ENCODE peak calls at places on chromosomes 11 and 22, in nine cellular contexts. X, M, V, Y, W, O, F, H and G are unnamed samples.

GRCh38 chr11:36574486-36574885 is 6.7 kb downstream of the RAG1 start:
- DNase-seq in F (no peak), M (no peak), X (no peak), Y (no peak), O (no peak), V (no peak), H (no peak), W (no peak), G (no peak)

GRCh38 chr22:50546326-50547230 is 879 bp downstream of the KLHDC7B start:
- DNase-seq in M (no peak), X (no peak), V (peak; percentile 44), H (no peak), F (no peak), W (no peak), O (no peak), Y (peak; percentile 51), G (no peak)

GRCh38 chr11:59573216-59573615 is 42.4 kb downstream of the OSBP start:
- DNase-seq in M (no peak), O (no peak), H (no peak), F (no peak), V (no peak), Y (no peak), W (peak; percentile 85), X (no peak), G (no peak)

GRCh38 chr11:110777765-110778164 is 65.5 kb upstream of the ARHGAP20 start:
- DNase-seq in O (peak; percentile 49), M (no peak), Y (peak; percentile 56), V (no peak), H (no peak), X (no peak), W (peak; percentile 73), F (no peak), G (no peak)

GRCh38 chr11:121890377-121890776 is 225.6 kb downstream of the BLID start:
- DNase-seq in Y (peak; percentile 47), M (no peak), W (peak; percentile 78), H (no peak), O (peak; percentile 27), V (no peak), X (no peak), F (no peak), G (no peak)

GRCh38 chr11:8649361-8649760 is 33.1 kb downstream of the TRIM66 start:
- DNase-seq in X (no peak), H (no peak), F (no peak), W (peak; percentile 87), Y (no peak), O (no peak), M (no peak), V (no peak), G (no peak)

GRCh38 chr22:37282385-37282677 is at the start of gene CYTH4:
- DNase-seq in Y (peak; percentile 91), W (no peak), M (peak; percentile 76), X (no peak), O (peak; percentile 70), F (no peak), V (no peak), H (peak; percentile 60), G (no peak)

GRCh38 chr22:28670153-28670552 is 9.5 kb downstream of the TTC28 start:
- DNase-seq in O (no peak), V (no peak), M (no peak), W (peak; percentile 59), H (no peak), X (no peak), Y (no peak), F (no peak), G (no peak)

DNA sequence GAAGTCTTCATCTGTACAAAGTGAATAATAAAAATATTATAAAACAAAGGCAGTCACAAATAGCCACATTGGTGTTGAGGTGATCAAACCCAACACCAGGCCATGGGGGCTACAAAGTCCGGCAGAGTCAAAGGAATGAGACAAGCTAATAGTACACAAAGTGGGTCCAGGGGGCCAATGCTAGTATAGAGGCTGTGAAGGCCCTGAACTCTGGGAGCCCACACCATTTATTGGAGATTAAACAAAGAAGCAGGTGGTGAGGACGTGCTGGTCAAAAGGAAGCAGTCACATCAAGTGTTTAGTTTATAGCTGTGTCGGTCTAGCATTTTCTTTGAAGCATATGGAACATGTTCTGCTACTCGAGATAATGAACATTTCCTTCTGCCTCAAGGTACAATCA is 58.6 kb upstream of the CCT8L2 start:
- DNase-seq in M (no peak), H (no peak), W (no peak), Y (no peak), F (no peak), X (no peak), O (no peak), V (no peak), G (no peak)
- H3K9me3 ChIP-seq in M (peaks cover 2% of the 10 kb centered on the region), H (no peaks in the 10 kb centered on the region), W (no peaks in the 10 kb centered on the region), Y (peaks cover 5% of the 10 kb centered on the region), F (no peaks in the 10 kb centered on the region), X (peaks cover under 1% of the 10 kb centered on the region), O (peaks cover 3% of the 10 kb centered on the region), V (no peaks in the 10 kb centered on the region), G (no peaks in the 10 kb centered on the region)

DNA sequence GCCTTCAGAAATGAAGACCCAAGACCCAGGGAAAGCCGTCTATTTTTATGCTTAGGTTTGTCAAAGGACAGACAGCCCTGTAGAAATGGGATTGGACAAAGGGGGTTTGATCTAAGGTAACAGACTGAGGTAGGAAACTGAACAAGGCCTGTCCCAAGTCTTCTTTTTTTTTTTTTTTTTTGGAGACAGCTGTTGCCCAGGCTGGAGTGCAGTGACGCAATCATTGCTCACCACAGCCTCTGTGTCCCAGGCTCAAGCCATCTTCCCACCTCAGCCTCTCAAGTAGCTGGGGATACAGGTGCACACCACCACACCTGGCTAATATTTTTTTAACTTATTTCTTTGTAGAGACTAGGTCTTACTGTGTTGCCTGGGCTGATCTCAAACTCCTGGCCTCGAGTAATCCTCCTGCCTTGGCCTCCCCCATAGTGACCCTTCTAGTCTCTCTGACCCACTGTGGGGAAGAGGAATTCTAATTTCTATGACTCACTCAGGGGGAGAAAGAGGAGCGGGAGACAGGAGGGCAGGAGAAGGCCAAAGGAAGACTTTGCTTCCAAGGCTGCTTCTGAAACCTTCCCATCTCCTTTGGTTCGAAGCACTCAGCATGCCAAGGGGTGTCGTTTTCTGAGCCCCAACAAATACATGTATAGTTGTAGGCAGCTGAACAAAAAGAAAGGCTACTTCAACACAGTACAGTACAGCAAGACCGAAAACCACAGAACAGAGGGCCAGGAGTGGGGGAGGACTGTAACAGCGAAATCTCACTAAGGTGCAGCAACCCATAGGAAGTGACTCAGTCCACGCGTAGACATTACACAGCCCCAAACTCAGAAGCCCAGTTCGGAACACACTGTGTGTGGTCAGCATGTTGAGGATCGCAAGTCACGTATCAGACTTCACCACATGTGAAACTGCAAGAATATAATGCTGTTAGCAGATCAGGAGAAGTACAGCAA is 872 bp downstream of the TMA7B start:
- DNase-seq in V (no peak), W (peak; percentile 89), F (no peak), H (no peak), Y (no peak), M (no peak), X (no peak), O (peak; percentile 40), G (no peak)
- H3K4me3 ChIP-seq in V (no peak overlapping the region), W (peak overlapping the region; percentile 37), F (no peak overlapping the region), H (no peak overlapping the region), Y (no peak overlapping the region), M (no peak overlapping the region), X (no peak overlapping the region), O (no peak overlapping the region), G (no peak overlapping the region)

GRCh38 chr22:48099671-48100070 is 1337.2 kb downstream of the TBC1D22A start:
- DNase-seq in V (no peak), X (no peak), M (no peak), Y (no peak), F (no peak), O (peak; percentile 23), W (no peak), H (no peak), G (no peak)

GRCh38 chr22:48101704-48102103 is 1339.3 kb downstream of the TBC1D22A start:
- DNase-seq in X (no peak), H (peak; percentile 5), F (no peak), M (no peak), V (no peak), Y (no peak), O (peak; percentile 15), W (no peak), G (no peak)

GRCh38 chr22:48099251-48099650 is 1336.8 kb downstream of the TBC1D22A start:
- DNase-seq in F (no peak), O (peak; percentile 20), X (no peak), Y (no peak), W (no peak), H (no peak), M (peak; percentile 72), V (no peak), G (no peak)

GRCh38 chr22:48102581-48102980 is 1340.1 kb downstream of the TBC1D22A start:
- DNase-seq in F (no peak), X (no peak), V (no peak), M (no peak), O (peak; percentile 17), H (no peak), W (no peak), Y (no peak), G (no peak)

DNA sequence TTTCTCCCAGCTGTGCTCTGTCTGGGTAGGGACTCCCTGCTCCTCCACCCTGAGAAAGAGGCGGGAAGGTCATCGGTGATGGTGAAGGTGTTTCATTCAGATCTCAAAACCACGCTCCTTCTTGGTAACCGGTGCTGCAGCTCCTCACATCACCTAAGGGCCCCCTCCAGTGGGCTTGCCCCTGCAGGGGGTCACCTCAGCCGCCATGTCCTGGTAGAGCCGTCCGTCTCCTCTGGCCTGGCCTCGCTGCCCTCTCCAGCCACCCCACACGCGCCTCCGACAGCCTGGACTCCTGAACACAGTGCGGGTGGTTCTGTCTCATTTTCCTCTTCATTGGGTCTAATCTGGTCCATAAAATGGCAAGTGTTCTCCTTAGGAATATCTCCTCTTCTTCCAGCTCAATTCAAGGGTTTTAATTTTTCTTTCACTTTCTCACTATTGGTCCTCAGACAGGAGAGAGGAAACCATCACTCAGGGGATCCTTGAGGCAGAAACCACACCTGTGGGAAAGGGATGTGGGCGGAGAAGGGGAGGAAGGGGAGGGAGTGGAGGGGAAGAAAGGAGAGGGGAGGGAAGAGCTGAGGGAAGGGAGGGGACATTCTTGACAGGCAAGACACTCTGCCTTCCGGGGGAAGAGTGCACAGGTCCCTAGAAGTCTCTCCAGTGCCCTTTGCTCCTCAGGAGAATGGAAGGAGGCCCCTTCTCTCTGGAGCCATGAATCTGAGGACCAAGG is 1338.4 kb downstream of the TBC1D22A start:
- DNase-seq in M (no peak), W (no peak), F (no peak), Y (no peak), H (peak; percentile 6), O (peak; percentile 10), V (no peak), X (no peak), G (no peak)
- H3K9me3 ChIP-seq in M (no peaks in the 10 kb centered on the region), W (no peaks in the 10 kb centered on the region), F (no peaks in the 10 kb centered on the region), Y (no peaks in the 10 kb centered on the region), H (no peaks in the 10 kb centered on the region), O (no peaks in the 10 kb centered on the region), V (no peaks in the 10 kb centered on the region), X (no peaks in the 10 kb centered on the region), G (no peaks in the 10 kb centered on the region)

DNA sequence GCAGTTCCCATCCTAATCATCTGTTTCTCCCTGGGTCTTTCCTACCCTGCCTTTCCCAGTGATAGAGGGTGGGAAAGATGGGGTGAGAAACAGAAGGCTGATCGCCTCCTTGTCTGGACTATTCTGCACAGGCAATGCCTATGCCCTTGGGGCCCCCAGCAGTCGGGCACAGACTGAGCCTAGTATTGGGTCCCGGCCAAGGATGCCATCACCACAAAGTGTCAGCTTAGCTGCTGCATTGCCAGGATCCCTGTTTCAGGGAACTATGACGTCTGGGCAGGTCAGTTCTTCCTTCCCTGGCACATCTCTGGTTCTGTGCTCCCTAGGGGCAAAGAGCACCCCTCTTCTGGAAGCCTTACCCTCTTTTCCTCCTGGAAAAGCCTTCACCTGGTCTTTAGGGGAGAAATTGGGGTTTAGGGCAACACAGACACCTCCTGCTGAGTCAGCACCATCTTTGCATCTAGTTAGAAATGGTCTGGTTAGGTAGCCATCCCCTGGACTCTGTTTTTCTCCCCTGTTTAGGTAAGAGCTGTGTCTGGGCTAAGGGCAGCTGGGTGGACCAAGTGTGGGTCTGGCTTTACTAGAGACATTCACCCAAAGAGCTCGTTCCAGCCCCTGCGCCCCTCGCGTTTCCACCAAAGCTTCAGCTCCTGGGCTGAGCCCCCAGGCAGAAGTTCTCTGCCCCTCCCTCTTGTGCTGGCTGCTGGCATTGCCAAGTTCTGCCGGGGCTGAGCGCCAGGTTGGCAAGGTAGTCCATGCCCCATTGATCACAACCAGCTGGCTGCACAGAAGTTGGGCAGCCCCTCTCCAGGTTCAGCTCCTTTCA is 2.0 kb downstream of the ADAMTS8 start:
- DNase-seq in H (no peak), O (no peak), W (no peak), V (no peak), X (no peak), F (no peak), M (no peak), Y (no peak), G (no peak)
- H3K4me3 ChIP-seq in H (no peak overlapping the region), O (peak overlapping the region; percentile 53), W (no peak overlapping the region), V (no peak overlapping the region), X (no peak overlapping the region), F (no peak overlapping the region), M (no peak overlapping the region), Y (no peak overlapping the region), G (no peak overlapping the region)